ENCODE peak calls at places on chromosomes 4 and X, in eight cellular contexts. M is SK-N-SH, E is cardiac fibroblast, N is AG10803, L is fibroblast of the aortic adventitia, Y is thoracic aorta, J is lung, T is transverse colon. V is an unnamed sample.

GRCh38 chrX:56385336-56385735 is 153.2 kb downstream of the KLF8 start:
- DNase-seq in T (no peak), L (no peak), M (no peak), E (no peak), N (no peak), Y (no peak), J (no peak), V (no peak)

GRCh38 chrX:34893741-34894140 is 48.9 kb upstream of the FAM47B start:
- DNase-seq in E (no peak), J (no peak), Y (no peak), L (peak), M (no peak), N (no peak), T (no peak), V (no peak)

GRCh38 chr4:79065262-79065661 is 126.0 kb upstream of the PAQR3 start:
- DNase-seq in E (no peak), L (no peak), Y (no peak), M (no peak), T (no peak), J (no peak), N (no peak), V (no peak)

GRCh38 chrX:57772637-57773036 is 92.6 kb upstream of the NLRP2B start:
- DNase-seq in E (peak), J (no peak), N (no peak), M (no peak), T (no peak), Y (no peak), L (no peak), V (no peak)

GRCh38 chr4:185758807-185759206 is 53.2 kb downstream of the SORBS2 start:
- DNase-seq in Y (no peak), T (no peak), J (no peak), N (no peak), M (no peak), L (no peak), E (no peak), V (no peak)

GRCh38 chrX:116657071-116657470 is 194.3 kb upstream of the CT83 start:
- DNase-seq in M (no peak), T (no peak), E (no peak), N (no peak), L (no peak), Y (no peak), J (no peak), V (no peak)

GRCh38 chr4:115850799-115851509 is 737.5 kb upstream of the NDST4 start:
- DNase-seq in J (no peak), N (no peak), Y (no peak), T (no peak), E (no peak), L (no peak), M (no peak), V (no peak)

GRCh38 chrX:1248381-1249061 is 20.1 kb upstream of the CSF2RA start:
- DNase-seq in N (no peak), L (no peak), E (no peak), M (no peak), Y (no peak), T (no peak), J (no peak), V (no peak)

GRCh38 chr4:141713771-141714445 is 77.5 kb downstream of the IL15 start:
- DNase-seq in T (no peak), Y (no peak), N (peak), L (peak), J (no peak), M (no peak), E (peak), V (no peak)

GRCh38 chr4:73137121-73137520 is 67.6 kb upstream of the COX18 start:
- DNase-seq in E (no peak), L (no peak), M (no peak), T (no peak), J (no peak), N (no peak), Y (no peak), V (peak)

GRCh38 chr4:73139991-73140390 is 70.5 kb upstream of the COX18 start:
- DNase-seq in E (peak), T (no peak), M (no peak), J (no peak), Y (no peak), L (no peak), N (no peak), V (no peak)

GRCh38 chr4:73139245-73139644 is 69.7 kb upstream of the COX18 start:
- DNase-seq in L (no peak), J (no peak), N (no peak), M (no peak), Y (no peak), T (no peak), E (peak), V (no peak)

DNA sequence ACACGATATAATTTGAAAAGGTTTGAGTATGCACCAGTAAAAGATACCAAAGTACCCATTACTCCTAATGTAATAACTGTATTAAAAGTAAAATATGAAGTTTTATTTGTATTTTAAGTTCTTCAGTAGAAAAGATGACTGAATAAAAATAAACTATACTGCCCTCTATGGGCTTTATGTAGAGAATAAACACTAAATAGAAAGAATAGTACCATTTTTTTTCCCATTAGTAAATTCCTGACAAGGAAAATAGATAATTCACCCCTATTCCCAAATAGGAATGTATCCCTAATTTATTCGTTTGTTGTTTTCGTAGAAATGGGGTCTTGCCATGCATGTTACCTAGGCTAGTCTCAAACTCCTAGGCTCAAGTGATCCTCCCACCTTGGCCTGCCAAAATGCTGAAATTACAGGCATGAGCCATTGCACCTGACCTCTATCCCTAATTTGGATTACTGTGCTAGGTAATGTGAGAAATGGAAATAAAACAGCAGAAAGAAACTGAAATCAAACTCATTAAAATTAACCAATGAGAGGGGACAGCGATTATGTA is 73.6 kb upstream of the COX18 start:
- DNase-seq in N (no peak), L (no peak), Y (no peak), J (no peak), T (no peak), E (peak), M (no peak), V (no peak)
- TF ChIP-seq CTCF in N (no peak), L (peak), Y (no peak), J (no peak), T (no peak), E (peak), M (peak), V (peak)

GRCh38 chr4:54062392-54062791 is 2.0 kb downstream of the CHIC2 start:
- DNase-seq in N (no peak), E (no peak), M (no peak), L (no peak), Y (no peak), J (no peak), T (no peak), V (no peak)
- H3K4me3 ChIP-seq in N (peak), E (peak), M (peak), L (peak), Y (peak), J (no peak), T (no peak), V (no peak)

GRCh38 chr4:1285151-1285789 is 4.4 kb upstream of the MAEA start:
- DNase-seq in J (no peak), M (no peak), N (no peak), T (no peak), E (no peak), L (no peak), Y (no peak), V (no peak)
- TF ChIP-seq CTCF in J (no peak), M (no peak), N (no peak), T (no peak), E (no peak), L (no peak), Y (no peak), V (no peak)

DNA sequence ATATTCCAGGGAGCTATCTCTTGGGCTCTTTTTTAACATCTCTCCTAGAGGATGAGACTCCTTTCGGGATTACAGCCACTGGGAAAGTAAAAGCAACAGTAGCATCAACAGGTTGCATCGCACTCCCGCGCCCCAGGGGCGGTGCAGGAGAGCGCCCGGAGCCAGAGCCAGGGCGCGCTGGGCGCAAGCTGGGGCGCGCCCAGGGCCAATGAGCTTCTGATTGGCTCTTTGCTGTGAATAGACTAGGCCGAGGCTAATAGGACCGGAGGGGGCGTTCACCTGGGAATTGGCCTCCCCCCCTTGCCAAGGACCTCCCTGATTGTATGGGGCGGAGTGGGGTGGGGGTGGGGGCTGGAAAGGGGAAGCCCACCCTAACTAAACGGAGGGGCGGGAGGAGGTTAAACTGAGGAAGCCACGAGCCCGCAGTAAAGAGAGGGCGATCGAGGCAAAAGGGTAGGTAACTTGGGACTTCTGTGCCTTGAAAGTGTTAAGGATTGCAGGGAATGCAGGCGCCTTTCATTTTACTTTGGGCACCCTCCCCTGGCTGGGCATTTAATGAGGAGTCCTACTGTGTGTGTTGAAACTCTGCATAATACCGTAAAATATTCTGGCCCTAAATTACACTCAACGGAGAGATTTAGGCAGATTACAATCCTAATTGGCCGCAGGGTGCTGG is 1.1 kb upstream of the ATOH1 start:
- DNase-seq in T (peak), E (no peak), M (peak), L (no peak), Y (no peak), N (no peak), J (no peak), V (no peak)
- H3K4me3 ChIP-seq in T (no peak), E (no peak), M (no peak), L (no peak), Y (peak), N (no peak), J (no peak), V (no peak)

DNA sequence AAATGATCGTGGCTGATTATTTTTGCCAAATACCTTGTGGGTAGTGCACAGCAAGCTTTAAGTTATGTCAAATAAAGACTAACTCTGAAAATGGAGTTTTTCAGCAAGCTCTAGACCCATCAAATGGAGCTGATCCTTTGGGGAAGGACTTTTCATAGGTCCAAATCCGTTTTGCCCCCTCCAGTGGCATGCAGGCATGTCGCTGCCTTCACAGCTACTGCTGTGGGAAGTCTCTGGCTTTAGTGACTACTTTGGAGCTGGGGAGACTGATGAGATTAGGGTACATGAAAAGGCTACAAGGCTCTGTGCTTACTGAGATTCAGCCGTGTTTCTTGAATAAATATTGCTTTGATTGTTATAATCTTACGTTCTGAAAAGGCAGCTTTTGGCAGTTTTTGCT is 106.6 kb upstream of the HS3ST1 start:
- DNase-seq in M (no peak), E (no peak), L (no peak), N (no peak), Y (no peak), T (no peak), J (no peak), V (no peak)
- TF ChIP-seq CTCF in M (no peak), E (no peak), L (no peak), N (no peak), Y (no peak), T (no peak), J (no peak), V (no peak)

DNA sequence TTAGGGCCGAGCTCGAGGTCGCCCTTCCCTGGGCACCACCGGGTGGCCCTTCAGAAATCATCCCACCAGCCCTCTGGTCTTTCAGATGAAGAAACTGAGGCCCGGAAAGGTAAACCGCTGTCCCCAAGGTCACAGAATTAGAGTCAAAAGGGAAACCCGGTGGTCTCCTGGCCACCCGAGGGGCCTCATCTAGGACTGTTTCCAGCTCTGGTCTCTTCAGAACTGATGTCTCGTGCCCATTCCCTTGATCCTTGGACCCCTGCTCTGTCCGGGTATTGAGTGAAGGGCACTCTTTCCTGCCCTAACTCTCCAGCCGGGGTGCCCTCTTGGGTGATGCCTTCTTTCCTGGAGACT is 841 bp downstream of the HTRA3 start:
- DNase-seq in M (no peak), T (no peak), N (no peak), L (no peak), E (no peak), J (no peak), Y (no peak), V (no peak)
- H3K4me3 ChIP-seq in M (no peak), T (peak), N (no peak), L (peak), E (no peak), J (no peak), Y (peak), V (no peak)

GRCh38 chr4:37742149-37742548 is 56.0 kb upstream of the RELL1 start:
- DNase-seq in E (peak), N (no peak), T (no peak), J (no peak), Y (no peak), M (no peak), L (no peak), V (no peak)
- TF ChIP-seq CTCF in E (no peak), N (no peak), T (no peak), J (no peak), Y (no peak), M (no peak), L (no peak), V (no peak)

GRCh38 chr4:149825336-149825735 is 9.7 kb upstream of the IQCM start:
- DNase-seq in J (no peak), T (no peak), M (no peak), N (no peak), E (no peak), L (no peak), Y (no peak), V (no peak)

DNA sequence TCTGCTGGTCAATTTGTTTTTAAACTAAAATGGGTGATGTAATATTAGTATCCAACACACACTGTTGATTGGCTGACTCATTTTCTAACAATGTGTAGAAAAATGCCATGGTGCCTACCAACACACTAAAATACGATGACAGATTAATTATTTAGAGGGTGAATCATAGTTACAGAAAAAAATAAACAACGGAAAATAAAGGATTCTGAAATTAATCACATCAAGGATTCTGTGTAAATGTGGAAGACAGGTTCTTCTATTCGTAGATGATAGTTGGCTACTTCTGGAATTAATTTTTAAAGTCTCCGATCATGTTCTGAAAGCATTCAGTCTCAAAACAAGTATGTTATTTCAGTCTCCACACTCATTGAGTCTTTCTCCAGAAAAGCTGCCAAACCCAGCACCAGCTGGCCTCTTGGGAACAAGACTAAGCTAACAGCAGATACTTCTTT is 8.2 kb upstream of the IQCM start:
- DNase-seq in J (no peak), E (peak), T (no peak), M (no peak), N (peak), Y (no peak), L (peak), V (no peak)
- H3K4me3 ChIP-seq in J (no peak), E (no peak), T (no peak), M (no peak), N (no peak), Y (peak), L (no peak), V (no peak)

DNA sequence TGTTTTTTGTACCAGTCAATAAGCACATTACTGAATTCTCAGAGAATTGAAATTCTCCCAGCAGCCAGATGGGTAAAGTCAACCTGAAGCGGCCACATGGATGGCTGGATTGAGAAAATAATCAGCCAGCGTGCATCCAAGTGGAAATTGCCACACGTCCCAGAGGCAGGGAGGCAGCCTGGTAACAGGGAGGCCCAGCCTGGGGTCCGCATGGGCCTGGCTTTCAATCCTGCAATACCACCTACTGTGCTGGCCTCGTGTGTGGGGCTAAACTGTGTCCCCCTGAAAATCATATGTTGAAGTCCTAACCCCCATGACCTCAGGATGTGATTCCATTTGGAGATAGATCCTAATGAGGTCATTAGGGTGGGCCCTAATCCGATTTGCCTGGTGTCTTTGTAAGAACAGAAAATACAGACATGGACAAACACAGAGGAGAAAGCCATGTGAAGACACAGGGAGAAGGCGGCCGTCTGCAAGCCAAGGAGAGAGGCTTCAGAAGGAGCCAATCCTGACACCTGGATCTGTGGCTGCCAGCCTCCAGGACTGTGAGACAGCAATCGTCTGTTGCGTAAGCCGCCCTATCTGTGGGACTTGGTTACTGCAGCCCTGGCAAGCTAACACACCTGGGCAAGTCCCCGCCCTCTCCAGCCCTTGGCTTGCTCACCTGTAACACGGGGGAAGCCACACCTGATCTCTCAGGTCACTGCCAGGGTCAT is 90.3 kb downstream of the JAKMIP1 start:
- DNase-seq in M (no peak), E (no peak), T (peak), J (no peak), L (no peak), Y (no peak), N (no peak), V (peak)
- TF ChIP-seq CTCF in M (no peak), E (no peak), T (no peak), J (no peak), L (no peak), Y (no peak), N (no peak), V (peak)

GRCh38 chr4:73998040-73999011 is at the start of gene CXCL5:
- DNase-seq in N (peak), Y (no peak), J (no peak), L (peak), M (no peak), T (peak), E (peak), V (no peak)
- H3K4me3 ChIP-seq in N (peak), Y (peak), J (peak), L (peak), M (no peak), T (no peak), E (peak), V (no peak)